ENCODE peak calls at places on chromosomes 2 and 18, in nine cellular contexts. L, O, I, A, D, V, U, C and N are unnamed samples.

GRCh38 chr18:55384551-55385275 is 203.3 kb downstream of the TCF4 start:
- DNase-seq in L (no peak), O (no peak), I (peak; percentile 77), A (peak; percentile 84), D (no peak), V (no peak), U (peak; percentile 79), C (no peak), N (peak; percentile 32)

GRCh38 chr2:61013382-61013781 is 4.1 kb upstream of the PEX13 start:
- DNase-seq in L (no peak), O (no peak), I (no peak), A (no peak), D (no peak), V (no peak), U (no peak), C (no peak), N (no peak)

GRCh38 chr18:69567813-69568488 is 167.3 kb downstream of the DOK6 start:
- DNase-seq in L (no peak), O (no peak), I (peak; percentile 21), A (peak; percentile 52), D (no peak), V (no peak), U (no peak), C (no peak), N (no peak)

GRCh38 chr2:112150447-112150846 is 12.3 kb downstream of the FBLN7 start:
- DNase-seq in L (peak; percentile 26), O (peak; percentile 85), I (peak; percentile 96), A (no peak), D (no peak), V (no peak), U (no peak), C (no peak), N (no peak)

GRCh38 chr2:85953476-85953875 is 64.7 kb upstream of the ST3GAL5 start:
- DNase-seq in L (no peak), O (no peak), I (no peak), A (no peak), D (no peak), V (no peak), U (no peak), C (no peak), N (no peak)

GRCh38 chr2:215528555-215528954 is 92.7 kb upstream of the FN1 start:
- DNase-seq in L (peak; percentile 90), O (no peak), I (peak; percentile 99), A (no peak), D (no peak), V (no peak), U (peak; percentile 48), C (no peak), N (no peak)

GRCh38 chr2:3535794-3536681 is 16.7 kb upstream of the ADI1 start:
- DNase-seq in L (peak; percentile 75), O (peak; percentile 89), I (peak; percentile 93), A (peak; percentile 63), D (peak; percentile 15), V (no peak), U (peak; percentile 48), C (no peak), N (no peak)

GRCh38 chr2:201831469-201831868 is 25.1 kb downstream of the CDK15 start:
- DNase-seq in L (no peak), O (no peak), I (peak; percentile 28), A (no peak), D (no peak), V (no peak), U (no peak), C (no peak), N (no peak)

GRCh38 chr18:71327443-71328120 is 1038.7 kb downstream of the SOCS6 start:
- DNase-seq in L (no peak), O (no peak), I (no peak), A (no peak), D (no peak), V (no peak), U (peak; percentile 31), C (no peak), N (no peak)

GRCh38 chr18:64148988-64149387 is at the start of gene LINC00305:
- DNase-seq in L (no peak), O (no peak), I (no peak), A (no peak), D (no peak), V (no peak), U (no peak), C (no peak), N (no peak)

GRCh38 chr18:74463271-74463670 is 6.2 kb upstream of the DIPK1C start:
- DNase-seq in L (no peak), O (no peak), I (no peak), A (no peak), D (no peak), V (no peak), U (no peak), C (no peak), N (no peak)

GRCh38 chr18:48877941-48878340 is 72.8 kb downstream of the SMAD7 start:
- DNase-seq in L (no peak), O (no peak), I (no peak), A (no peak), D (no peak), V (no peak), U (no peak), C (no peak), N (no peak)

GRCh38 chr2:159172403-159172802 is 114.1 kb downstream of the WDSUB1 start:
- DNase-seq in L (no peak), O (no peak), I (no peak), A (no peak), D (no peak), V (no peak), U (no peak), C (no peak), N (no peak)

GRCh38 chr2:159165065-159165464 is 121.4 kb downstream of the WDSUB1 start:
- DNase-seq in L (no peak), O (no peak), I (no peak), A (no peak), D (no peak), V (no peak), U (no peak), C (no peak), N (no peak)

GRCh38 chr2:159164457-159164894 is 122.0 kb downstream of the WDSUB1 start:
- DNase-seq in L (no peak), O (no peak), I (no peak), A (peak; percentile 11), D (no peak), V (no peak), U (peak; percentile 39), C (no peak), N (no peak)

GRCh38 chr2:159169187-159169586 is 117.3 kb downstream of the WDSUB1 start:
- DNase-seq in L (no peak), O (no peak), I (peak; percentile 35), A (no peak), D (no peak), V (no peak), U (no peak), C (no peak), N (no peak)

GRCh38 chr2:159168707-159169106 is 117.8 kb downstream of the WDSUB1 start:
- DNase-seq in L (no peak), O (no peak), I (peak; percentile 25), A (no peak), D (no peak), V (no peak), U (peak; percentile 16), C (no peak), N (no peak)
- TF ChIP-seq CTCF in L (no peak), O (no peak), I (peak; percentile 34), A (peak; percentile 69), D (no peak), V (no peak), U (no peak), C (no peak), N (no peak)

GRCh38 chr2:222318026-222318711 is 19.4 kb upstream of the PAX3 start:
- DNase-seq in L (peak; percentile 25), O (no peak), I (peak; percentile 76), A (peak; percentile 91), D (no peak), V (no peak), U (peak; percentile 86), C (no peak), N (peak; percentile 78)
- TF ChIP-seq CTCF in L (peak; percentile 36), O (no peak), I (peak; percentile 50), A (peak; percentile 66), D (no peak), V (no peak), U (peak; percentile 70), C (no peak), N (peak; percentile 64)

GRCh38 chr2:30541680-30542079 is 94.6 kb downstream of the LCLAT1 start:
- DNase-seq in L (no peak), O (no peak), I (no peak), A (no peak), D (no peak), V (no peak), U (no peak), C (no peak), N (no peak)
- TF ChIP-seq CTCF in L (no peak), O (no peak), I (no peak), A (no peak), D (no peak), V (no peak), U (no peak), C (no peak), N (no peak)

GRCh38 chr18:12074734-12075133 is 18.9 kb upstream of the ANKRD62 start:
- DNase-seq in L (no peak), O (no peak), I (peak; percentile 16), A (no peak), D (no peak), V (no peak), U (no peak), C (no peak), N (no peak)

GRCh38 chr18:12079504-12080237 is 14.0 kb upstream of the ANKRD62 start:
- DNase-seq in L (no peak), O (no peak), I (peak; percentile 69), A (no peak), D (no peak), V (no peak), U (no peak), C (no peak), N (no peak)

DNA sequence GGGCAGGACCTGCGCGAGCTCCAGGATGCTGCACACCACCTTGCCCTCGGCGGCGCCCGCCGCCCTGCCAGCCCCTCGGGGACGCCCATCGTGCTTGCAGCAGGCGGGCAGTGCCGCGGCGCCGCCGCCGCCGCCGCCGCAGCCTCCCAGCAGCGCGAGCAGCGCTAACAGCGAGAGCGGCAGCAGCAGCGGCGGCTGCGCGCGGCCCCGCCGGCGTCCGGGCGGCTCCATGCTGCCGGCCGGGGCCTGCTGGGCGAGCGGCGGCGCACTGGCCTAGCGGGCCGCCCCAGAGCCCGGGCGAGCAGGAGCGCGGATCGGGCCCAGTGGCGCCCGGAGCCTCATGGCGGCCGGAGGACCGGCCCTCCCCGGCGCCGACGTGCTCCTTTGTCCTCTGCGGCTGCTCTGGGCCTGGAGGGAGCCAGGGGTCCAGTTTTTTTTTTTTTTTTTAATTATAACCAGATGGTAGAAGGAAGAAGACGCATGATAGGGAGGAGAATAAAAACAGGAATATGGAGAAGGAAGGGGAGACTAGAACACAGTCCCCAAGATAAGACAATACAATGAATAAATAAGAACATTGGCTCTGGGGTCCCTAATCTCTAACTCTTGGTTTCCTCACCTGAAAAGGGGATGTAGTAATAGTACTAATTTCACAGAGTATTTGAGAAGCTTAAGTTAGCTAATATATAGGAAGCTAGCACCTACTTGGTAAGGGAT is 17.1 kb upstream of the ANKRD62 start:
- DNase-seq in L (no peak), O (no peak), I (peak; percentile 14), A (peak; percentile 80), D (no peak), V (no peak), U (peak; percentile 58), C (no peak), N (no peak)
- TF ChIP-seq CTCF in L (no peak), O (no peak), I (no peak), A (no peak), D (no peak), V (no peak), U (no peak), C (no peak), N (no peak)